ENCODE peak calls at places on chromosome 12, in ten cellular contexts. Z, T, D, G, A, E, F, P, J and C are unnamed samples.

GRCh38 chr12:58841058-58841798 is 79.1 kb downstream of the LRIG3 start:
- DNase-seq in Z (no peak), T (peak), D (peak), G (no peak), A (no peak), E (no peak), F (no peak), P (no peak), J (no peak), C (no peak)

GRCh38 chr12:57569858-57570257 is 20.0 kb downstream of the KIF5A start:
- DNase-seq in Z (no peak), T (no peak), D (no peak), G (no peak), A (no peak), E (no peak), F (no peak), P (no peak), J (no peak), C (no peak)

GRCh38 chr12:117097159-117097558 is 2.1 kb downstream of the TESC start:
- DNase-seq in Z (no peak), T (no peak), D (no peak), G (peak), A (no peak), E (no peak), F (no peak), P (peak), J (peak), C (no peak)

GRCh38 chr12:85825751-85826150 is 10.5 kb downstream of the RASSF9 start:
- DNase-seq in Z (no peak), T (peak), D (no peak), G (no peak), A (no peak), E (no peak), F (no peak), P (no peak), J (no peak), C (no peak)

GRCh38 chr12:75917083-75917482 is 114.5 kb downstream of the PHLDA1 start:
- DNase-seq in Z (no peak), T (no peak), D (no peak), G (no peak), A (no peak), E (no peak), F (no peak), P (no peak), J (no peak), C (no peak)

GRCh38 chr12:44851586-44851985 is 24.5 kb downstream of the NELL2 start:
- DNase-seq in Z (no peak), T (no peak), D (no peak), G (no peak), A (no peak), E (no peak), F (no peak), P (no peak), J (no peak), C (no peak)

GRCh38 chr12:11067514-11067913 is 5.4 kb upstream of the TAS2R46 start:
- DNase-seq in Z (no peak), T (peak), D (no peak), G (no peak), A (no peak), E (no peak), F (no peak), P (no peak), J (no peak), C (no peak)

GRCh38 chr12:94640134-94640928 is 10.0 kb downstream of the TMCC3 start:
- DNase-seq in Z (no peak), T (peak), D (no peak), G (peak), A (no peak), E (no peak), F (peak), P (no peak), J (no peak), C (no peak)

GRCh38 chr12:71475280-71475679 is 35.7 kb downstream of the LGR5 start:
- DNase-seq in Z (no peak), T (no peak), D (no peak), G (no peak), A (no peak), E (no peak), F (no peak), P (no peak), J (no peak), C (no peak)

GRCh38 chr12:12265035-12265434 is 1.8 kb downstream of the LRP6 start:
- DNase-seq in Z (no peak), T (no peak), D (no peak), G (no peak), A (no peak), E (no peak), F (no peak), P (no peak), J (no peak), C (no peak)

DNA sequence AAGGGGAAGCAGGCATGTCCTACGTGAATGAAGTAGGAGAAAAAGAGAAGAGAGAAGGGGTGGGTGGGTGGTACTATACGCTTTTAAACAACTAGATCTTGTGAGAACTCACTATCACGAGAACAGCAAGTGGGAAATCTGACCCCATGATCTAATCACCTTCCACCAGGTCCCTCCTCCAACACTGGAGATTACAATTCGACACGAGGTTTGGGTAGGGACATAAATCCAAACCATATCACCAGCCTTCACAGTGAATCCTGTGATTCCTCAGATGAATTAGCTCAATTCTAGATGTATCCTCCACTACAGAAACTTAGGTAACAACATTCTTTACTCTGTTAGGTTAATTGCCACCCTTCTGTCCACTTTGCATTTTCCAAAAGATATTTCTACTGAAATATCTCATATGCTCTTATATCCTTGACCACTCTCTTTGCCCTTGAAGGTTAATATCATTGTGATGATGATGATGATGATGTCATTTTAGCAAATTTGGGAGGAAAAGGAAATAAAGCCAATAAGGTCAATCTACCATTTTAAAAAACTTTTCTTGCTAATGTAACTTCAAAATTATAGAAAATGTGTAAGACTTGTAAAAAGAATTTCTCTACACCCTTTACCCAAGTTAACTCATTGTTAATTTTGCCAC is 23.2 kb upstream of the CCNT1 start:
- DNase-seq in Z (no peak), T (no peak), D (no peak), G (no peak), A (no peak), E (no peak), F (no peak), P (no peak), J (no peak), C (no peak)
- TF ChIP-seq CTCF in Z (no peak), T (no peak), D (no peak), G (no peak), A (no peak), E (no peak), F (no peak), P (no peak), J (no peak), C (no peak)

GRCh38 chr12:56256326-56256960 is 1.7 kb downstream of the ANKRD52 start:
- DNase-seq in Z (no peak), T (peak), D (peak), G (peak), A (no peak), E (no peak), F (no peak), P (peak), J (no peak), C (no peak)
- TF ChIP-seq CTCF in Z (no peak), T (no peak), D (no peak), G (no peak), A (no peak), E (no peak), F (no peak), P (no peak), J (no peak), C (no peak)

GRCh38 chr12:14410841-14411569 is 45.5 kb downstream of the ATF7IP start:
- DNase-seq in Z (no peak), T (peak), D (no peak), G (peak), A (no peak), E (no peak), F (peak), P (no peak), J (no peak), C (no peak)

GRCh38 chr12:14417717-14418116 is 52.2 kb downstream of the ATF7IP start:
- DNase-seq in Z (peak), T (peak), D (peak), G (peak), A (peak), E (no peak), F (peak), P (peak), J (peak), C (no peak)

GRCh38 chr12:14418526-14418925 is 53.0 kb downstream of the ATF7IP start:
- DNase-seq in Z (no peak), T (peak), D (no peak), G (no peak), A (no peak), E (no peak), F (no peak), P (no peak), J (no peak), C (no peak)

GRCh38 chr12:14416658-14417057 is 51.2 kb downstream of the ATF7IP start:
- DNase-seq in Z (no peak), T (peak), D (no peak), G (peak), A (no peak), E (no peak), F (no peak), P (no peak), J (no peak), C (no peak)
- TF ChIP-seq CTCF in Z (peak), T (peak), D (no peak), G (no peak), A (peak), E (no peak), F (peak), P (no peak), J (no peak), C (no peak)

DNA sequence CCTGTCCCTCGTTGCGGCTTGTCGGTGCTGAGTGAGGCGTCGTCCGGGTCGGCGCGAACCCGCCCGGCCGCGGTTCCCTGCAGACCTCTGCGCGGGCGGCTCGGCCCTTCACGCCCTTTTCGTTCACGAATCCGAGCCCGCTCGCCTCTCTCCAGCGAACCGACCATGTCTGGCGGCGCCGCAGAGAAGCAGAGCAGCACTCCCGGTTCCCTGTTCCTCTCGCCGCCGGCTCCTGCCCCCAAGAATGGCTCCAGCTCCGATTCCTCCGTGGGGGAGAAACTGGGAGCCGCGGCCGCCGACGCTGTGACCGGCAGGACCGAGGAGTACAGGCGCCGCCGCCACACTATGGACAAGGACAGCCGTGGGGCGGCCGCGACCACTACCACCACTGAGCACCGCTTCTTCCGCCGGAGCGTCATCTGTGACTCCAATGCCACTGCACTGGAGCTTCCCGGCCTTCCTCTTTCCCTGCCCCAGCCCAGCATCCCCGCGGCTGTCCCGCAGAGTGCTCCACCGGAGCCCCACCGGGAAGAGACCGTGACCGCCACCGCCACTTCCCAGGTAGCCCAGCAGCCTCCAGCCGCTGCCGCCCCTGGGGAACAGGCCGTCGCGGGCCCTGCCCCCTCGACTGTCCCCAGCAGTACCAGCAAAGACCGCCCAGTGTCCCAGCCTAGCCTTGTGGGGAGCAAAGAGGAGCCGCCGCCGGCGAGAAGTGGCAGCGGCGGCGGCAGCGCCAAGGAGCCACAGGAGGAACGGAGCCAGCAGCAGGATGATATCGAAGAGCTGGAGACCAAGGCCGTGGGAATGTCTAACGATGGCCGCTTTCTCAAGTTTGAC is 1.2 kb downstream of the WNK1 start:
- DNase-seq in Z (peak), T (no peak), D (peak), G (peak), A (peak), E (no peak), F (peak), P (peak), J (peak), C (peak)
- TF ChIP-seq CTCF in Z (peak), T (no peak), D (no peak), G (no peak), A (no peak), E (peak), F (peak), P (no peak), J (no peak), C (no peak)

GRCh38 chr12:6612652-6613014 is 5.5 kb upstream of the CHD4 start:
- DNase-seq in Z (no peak), T (no peak), D (no peak), G (no peak), A (no peak), E (no peak), F (no peak), P (no peak), J (no peak), C (no peak)

GRCh38 chr12:6613776-6614512 is 6.8 kb upstream of the CHD4 start:
- DNase-seq in Z (peak), T (peak), D (peak), G (peak), A (no peak), E (peak), F (peak), P (peak), J (peak), C (peak)

GRCh38 chr12:6613015-6613775 is 6.0 kb upstream of the CHD4 start:
- DNase-seq in Z (no peak), T (peak), D (peak), G (peak), A (no peak), E (peak), F (peak), P (no peak), J (peak), C (no peak)

GRCh38 chr12:6615802-6616201 is 8.6 kb upstream of the CHD4 start:
- DNase-seq in Z (no peak), T (no peak), D (no peak), G (no peak), A (no peak), E (no peak), F (no peak), P (no peak), J (no peak), C (no peak)

GRCh38 chr12:6614513-6615177 is 7.5 kb upstream of the CHD4 start:
- DNase-seq in Z (no peak), T (peak), D (no peak), G (no peak), A (no peak), E (no peak), F (no peak), P (no peak), J (no peak), C (no peak)
- TF ChIP-seq CTCF in Z (no peak), T (peak), D (no peak), G (no peak), A (no peak), E (no peak), F (peak), P (no peak), J (no peak), C (no peak)